ENCODE peak calls at places on chromosomes 4 and X, in seven cellular contexts. J is suprapubic skin; I is MM.1S; X is heart left ventricle; D is CD8-positive, alpha-beta T cell; R is Panc1; A is tibial artery. Z is an unnamed sample.

GRCh38 chr4:65510976-65511375 is 159.3 kb downstream of the EPHA5 start:
- DNase-seq in J (no peak), X (no peak), I (no peak), D (no peak), A (no peak), R (no peak), Z (no peak)

GRCh38 chrX:9148626-9149385 is 114.9 kb upstream of the FAM9B start:
- DNase-seq in J (no peak), X (no peak), I (no peak), A (peak), R (no peak), D (no peak), Z (no peak)

GRCh38 chr4:23685481-23685880 is 204.4 kb downstream of the PPARGC1A start:
- DNase-seq in A (no peak), D (no peak), J (no peak), I (no peak), X (no peak), R (no peak), Z (no peak)

GRCh38 chr4:185799442-185799841 is 12.6 kb downstream of the SORBS2 start:
- DNase-seq in R (no peak), I (no peak), X (no peak), A (no peak), J (no peak), D (no peak), Z (no peak)

GRCh38 chr4:171629182-171629581 is 184.0 kb upstream of the GALNTL6 start:
- DNase-seq in R (no peak), I (no peak), J (no peak), D (no peak), A (no peak), X (no peak), Z (no peak)

GRCh38 chrX:34563809-34564208 is 93.3 kb downstream of the TMEM47 start:
- DNase-seq in D (no peak), R (no peak), J (no peak), I (no peak), X (no peak), A (no peak), Z (no peak)

GRCh38 chr4:46852839-46853238 is 56.2 kb downstream of the COX7B2 start:
- DNase-seq in X (no peak), R (no peak), I (no peak), D (no peak), J (no peak), A (no peak), Z (no peak)

GRCh38 chr4:81785338-81785737 is 313.6 kb upstream of the RASGEF1B start:
- DNase-seq in I (no peak), J (no peak), D (no peak), A (no peak), R (no peak), X (no peak), Z (no peak)

GRCh38 chrX:18666614-18667013 is 5.3 kb downstream of the RS1 start:
- DNase-seq in I (no peak), J (no peak), X (no peak), A (no peak), D (no peak), R (no peak), Z (no peak)

GRCh38 chrX:132909643-132910042 is 48.8 kb downstream of the HS6ST2 start:
- DNase-seq in A (no peak), D (no peak), I (no peak), R (no peak), J (no peak), X (no peak), Z (no peak)

GRCh38 chrX:95764972-95765451 is 919.6 kb upstream of the DIAPH2 start:
- DNase-seq in J (no peak), X (no peak), I (peak), R (no peak), A (no peak), D (no peak), Z (no peak)

GRCh38 chr4:148286043-148286442 is 156.2 kb downstream of the NR3C2 start:
- DNase-seq in D (no peak), I (no peak), J (no peak), X (no peak), A (no peak), R (no peak), Z (no peak)

GRCh38 chrX:42442745-42443144 is 335.2 kb downstream of the PPP1R2C start:
- DNase-seq in J (no peak), A (no peak), D (no peak), R (no peak), X (no peak), I (peak), Z (no peak)

GRCh38 chrX:30570505-30570904 is 7.1 kb downstream of the TASL start:
- DNase-seq in J (no peak), D (no peak), X (no peak), I (no peak), R (no peak), A (no peak), Z (no peak)

GRCh38 chr4:153758136-153758535 is 1.7 kb downstream of the RNF175 start:
- DNase-seq in A (no peak), D (no peak), I (no peak), X (no peak), J (no peak), R (no peak), Z (no peak)

GRCh38 chr4:139611391-139611790 is 54.2 kb upstream of the MGST2 start:
- DNase-seq in I (no peak), A (no peak), R (no peak), D (no peak), J (no peak), X (no peak), Z (no peak)

GRCh38 chrX:76148011-76148665 is 24.7 kb upstream of the PBDC1 start:
- DNase-seq in D (no peak), A (no peak), R (no peak), I (peak), X (no peak), J (no peak), Z (no peak)

GRCh38 chr4:13495753-13496152 is 11.6 kb upstream of the RAB28 start:
- DNase-seq in A (no peak), X (no peak), J (no peak), I (no peak), R (no peak), D (no peak), Z (no peak)

GRCh38 chr4:130359537-130359936 is 1263.6 kb downstream of the C4orf33 start:
- DNase-seq in I (no peak), X (no peak), R (no peak), J (no peak), A (no peak), D (no peak), Z (no peak)

GRCh38 chrX:53563324-53563723 is 123.2 kb downstream of the HUWE1 start:
- DNase-seq in X (no peak), R (no peak), A (no peak), D (no peak), I (no peak), J (no peak), Z (no peak)

GRCh38 chrX:72572248-72573157 is at the start of gene HDAC8:
- DNase-seq in X (peak), R (peak), J (peak), D (peak), A (peak), I (peak), Z (peak)

GRCh38 chr4:1045595-1046201 is 34.3 kb downstream of the FGFRL1 start:
- DNase-seq in R (no peak), D (no peak), J (no peak), X (peak), A (no peak), I (no peak), Z (no peak)

GRCh38 chr4:87375719-87376291 is 15.2 kb downstream of the HSD17B11 start:
- DNase-seq in I (peak), A (peak), J (no peak), X (no peak), D (no peak), R (no peak), Z (peak)

GRCh38 chrX:386239-386767 is 404 bp downstream of the PPP2R3B start:
- DNase-seq in R (no peak), X (no peak), I (no peak), A (no peak), J (no peak), D (no peak), Z (peak)

GRCh38 chr4:184409911-184410692 is 64.2 kb downstream of the IRF2 start:
- DNase-seq in R (no peak), J (no peak), D (peak), X (peak), A (no peak), I (peak), Z (no peak)

GRCh38 chr4:55819634-55820033 is at the start of gene EXOC1L:
- DNase-seq in R (no peak), A (no peak), D (no peak), I (no peak), J (no peak), X (no peak), Z (no peak)

GRCh38 chr4:88672987-88673386 is 24.6 kb downstream of the NAP1L5 start:
- DNase-seq in I (peak), A (no peak), D (no peak), X (no peak), J (no peak), R (no peak), Z (no peak)

GRCh38 chr4:150366487-150366999 is 215.4 kb upstream of the MAB21L2 start:
- DNase-seq in A (no peak), D (no peak), X (no peak), I (no peak), R (no peak), J (no peak), Z (peak)

GRCh38 chr4:186948361-186949291 is 225.0 kb upstream of the FAT1 start:
- DNase-seq in A (no peak), R (no peak), I (no peak), J (no peak), X (peak), D (no peak), Z (no peak)

GRCh38 chr4:23324291-23324690 is 565.6 kb downstream of the PPARGC1A start:
- DNase-seq in R (no peak), J (no peak), I (no peak), D (no peak), A (no peak), X (no peak), Z (no peak)

GRCh38 chr4:173317003-173317402 is 17.2 kb downstream of the HMGB2 start:
- DNase-seq in J (no peak), X (no peak), R (no peak), D (no peak), A (no peak), I (no peak), Z (no peak)

GRCh38 chr4:4735136-4735754 is 124.2 kb upstream of the MSX1 start:
- DNase-seq in X (no peak), J (no peak), I (no peak), D (no peak), A (no peak), R (no peak), Z (no peak)

GRCh38 chr4:4733663-4734062 is 125.8 kb upstream of the MSX1 start:
- DNase-seq in R (no peak), I (no peak), D (no peak), J (peak), X (no peak), A (no peak), Z (no peak)

GRCh38 chr4:4730214-4730613 is 129.3 kb upstream of the MSX1 start:
- DNase-seq in R (no peak), A (no peak), X (no peak), I (no peak), J (no peak), D (no peak), Z (no peak)

GRCh38 chr4:4734425-4734824 is 125.0 kb upstream of the MSX1 start:
- DNase-seq in X (no peak), R (no peak), A (no peak), J (no peak), I (no peak), D (no peak), Z (no peak)

DNA sequence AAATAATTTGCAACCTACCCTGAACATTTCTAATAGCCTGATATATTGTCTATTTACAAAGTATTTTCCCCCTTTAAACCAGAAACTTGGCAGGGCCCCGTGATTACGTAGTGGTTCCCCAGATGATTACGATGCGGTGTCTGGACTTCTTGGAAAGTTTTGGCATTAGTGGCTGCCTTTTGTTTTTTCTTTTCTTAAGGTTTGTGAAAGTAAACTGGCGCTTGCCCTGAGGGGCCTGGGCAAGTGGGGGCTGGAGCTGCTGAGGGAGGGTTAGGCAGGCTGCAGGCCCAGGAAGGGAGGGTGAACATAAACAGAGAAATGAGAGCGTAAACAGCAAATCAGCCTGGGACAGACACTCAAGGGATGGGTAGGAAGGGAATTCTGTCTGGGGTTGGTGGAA is 123.6 kb upstream of the MSX1 start:
- DNase-seq in X (no peak), J (no peak), D (no peak), R (no peak), A (no peak), I (no peak), Z (no peak)
- H3K4me3 ChIP-seq in X (no peak), J (no peak), D (no peak), R (no peak), A (no peak), I (no peak), Z (no peak)

DNA sequence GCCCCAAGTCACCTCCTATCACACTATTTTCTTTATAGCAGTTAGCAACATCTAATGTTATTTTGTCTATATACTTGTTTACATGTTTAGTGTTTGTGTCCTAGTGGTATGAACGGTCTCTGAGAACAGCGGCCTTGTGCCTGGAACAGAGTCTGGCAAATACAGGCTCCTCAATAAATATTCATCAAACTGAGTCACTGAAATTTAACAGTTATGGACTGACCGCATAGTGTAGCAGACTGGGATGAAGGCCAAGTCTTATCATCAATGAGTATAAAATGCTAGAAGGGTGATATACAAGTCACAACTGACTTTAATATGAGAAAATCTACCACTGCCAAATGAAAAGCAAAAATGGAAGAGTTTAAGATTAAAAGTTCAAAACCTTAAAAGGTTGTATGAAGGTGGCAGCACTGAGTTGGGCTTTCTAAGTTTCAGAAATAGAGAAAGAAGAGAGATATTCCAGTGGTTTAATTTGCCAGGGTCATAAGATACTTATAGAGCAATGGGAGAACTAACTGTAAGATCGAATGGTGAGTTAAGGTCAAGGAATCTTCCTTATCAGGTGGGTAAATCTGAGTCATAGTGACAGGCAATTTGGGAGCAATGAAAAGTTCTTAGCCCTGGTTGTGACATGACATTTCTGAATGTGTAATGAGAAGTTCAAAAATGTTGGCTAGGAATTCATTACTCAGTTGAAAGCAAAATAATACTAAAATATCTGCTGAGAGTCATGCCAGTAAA is 34.9 kb downstream of the ELOVL6 start:
- DNase-seq in J (no peak), D (no peak), I (no peak), R (no peak), A (no peak), X (no peak), Z (no peak)
- TF ChIP-seq CTCF in J (no peak), D (no peak), I (no peak), R (no peak), A (no peak), X (no peak), Z (no peak)

DNA sequence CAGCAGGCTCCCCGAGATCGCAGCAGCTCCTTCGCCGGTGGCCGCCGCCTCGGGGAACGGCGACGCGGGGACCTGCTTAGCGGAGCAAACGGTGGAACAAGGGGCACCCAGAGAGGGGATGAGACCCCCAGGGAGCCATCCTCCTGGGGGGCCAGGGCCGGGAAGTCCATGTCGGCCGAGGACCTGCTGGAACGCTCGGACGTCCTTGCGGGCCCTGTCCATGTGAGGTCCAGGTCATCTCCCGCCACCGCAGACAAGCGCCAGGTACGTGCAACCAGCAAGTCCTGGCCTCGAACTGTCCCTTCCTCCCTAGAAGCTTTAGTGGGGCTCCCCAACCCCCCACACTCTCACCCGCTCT is 156.3 kb downstream of the SOWAHB start:
- DNase-seq in D (no peak), I (no peak), A (no peak), R (no peak), X (no peak), J (no peak), Z (no peak)
- H3K4me3 ChIP-seq in D (no peak), I (no peak), A (no peak), R (no peak), X (no peak), J (no peak), Z (no peak)

DNA sequence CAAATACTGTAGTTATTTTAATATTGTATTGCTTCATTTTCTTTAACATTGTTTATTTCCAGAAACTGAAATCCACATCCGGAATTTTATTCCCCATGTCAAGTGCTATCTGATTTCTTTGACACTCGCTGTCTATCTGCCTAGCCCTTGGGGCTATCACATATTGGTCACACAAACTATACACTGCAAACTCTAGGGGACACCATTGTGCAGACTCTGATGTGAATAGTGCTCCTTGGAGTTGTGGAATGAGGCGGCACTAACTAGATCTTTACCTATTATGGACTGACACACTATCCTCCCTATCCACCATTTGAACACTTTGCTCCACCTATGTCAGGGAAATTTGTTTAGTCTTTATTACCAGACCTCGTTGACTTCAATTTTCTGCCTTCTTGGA is 534.5 kb downstream of the GLUD2 start:
- DNase-seq in X (no peak), R (no peak), A (no peak), I (no peak), J (no peak), D (no peak), Z (no peak)
- TF ChIP-seq CTCF in X (no peak), R (no peak), A (no peak), I (no peak), J (no peak), D (no peak), Z (no peak)